ENCODE peak calls at places on chromosomes 12 and 14, in five cellular contexts. K, P, F, S and D are unnamed samples.

GRCh38 chr14:94368956-94369355 is 19.4 kb downstream of the SERPINA1 start:
- DNase-seq in S (no peak), P (no peak), K (no peak), F (no peak), D (no peak)

GRCh38 chr14:41993687-41994086 is 387.0 kb downstream of the LRFN5 start:
- DNase-seq in P (no peak), K (no peak), S (no peak), F (no peak), D (no peak)

GRCh38 chr14:67186789-67187188 is 2.5 kb upstream of the GARIN2 start:
- DNase-seq in F (peak; percentile 18), S (peak; percentile 18), P (no peak), K (no peak), D (no peak)

GRCh38 chr12:2256915-2257314 is 204.1 kb downstream of the CACNA1C start:
- DNase-seq in F (peak; percentile 51), K (no peak), S (peak; percentile 96), P (no peak), D (no peak)

GRCh38 chr12:49538740-49539403 is at the start of gene KCNH3:
- DNase-seq in S (peak; percentile 78), K (peak; percentile 84), P (peak; percentile 88), F (peak; percentile 84), D (peak; percentile 76)

GRCh38 chr14:57863471-57863870 is 2.4 kb downstream of the SLC35F4 start:
- DNase-seq in S (no peak), K (no peak), F (no peak), P (no peak), D (peak; percentile 20)

GRCh38 chr14:22737052-22737451 is 29.4 kb upstream of the OXA1L start:
- DNase-seq in F (no peak), P (no peak), S (no peak), K (no peak), D (no peak)

GRCh38 chr14:103529383-103530365 is 678 bp downstream of the TRMT61A start:
- DNase-seq in S (no peak), F (no peak), K (no peak), P (no peak), D (no peak)

GRCh38 chr14:101006008-101006407 is 102.5 kb upstream of the RTL1 start:
- DNase-seq in F (no peak), S (no peak), K (no peak), P (peak; percentile 10), D (no peak)

GRCh38 chr14:52077261-52077984 is 8.6 kb upstream of the NID2 start:
- DNase-seq in S (peak; percentile 36), K (no peak), F (peak; percentile 65), P (no peak), D (no peak)

GRCh38 chr14:48967419-48967818 is 618.8 kb downstream of the RPS29 start:
- DNase-seq in K (no peak), P (no peak), S (no peak), F (no peak), D (no peak)

GRCh38 chr12:77786675-77787074 is 44.0 kb upstream of the NAV3 start:
- DNase-seq in P (no peak), S (no peak), F (no peak), K (no peak), D (no peak)

GRCh38 chr14:59055439-59056045 is 132.9 kb upstream of the DAAM1 start:
- DNase-seq in S (peak; percentile 70), K (peak; percentile 17), F (peak; percentile 78), P (peak; percentile 42), D (peak; percentile 29)

GRCh38 chr12:26156201-26156871 is 31.5 kb upstream of the BHLHE41 start:
- DNase-seq in P (no peak), S (no peak), F (no peak), K (no peak), D (no peak)

GRCh38 chr14:61076531-61076930 is 95.5 kb downstream of the SLC38A6 start:
- DNase-seq in K (no peak), S (peak; percentile 39), F (peak; percentile 84), P (no peak), D (peak; percentile 25)

GRCh38 chr12:89889051-89889450 is 180.4 kb upstream of the ATP2B1 start:
- DNase-seq in P (no peak), K (no peak), S (peak; percentile 55), F (peak; percentile 42), D (no peak)

GRCh38 chr12:92146497-92146828 is 817 bp upstream of the BTG1 start:
- DNase-seq in K (no peak), F (no peak), S (no peak), P (no peak), D (no peak)

GRCh38 chr12:78863482-78864427 is 819 bp upstream of the SYT1 start:
- DNase-seq in K (no peak), S (peak; percentile 24), P (no peak), F (peak; percentile 78), D (peak; percentile 34)

GRCh38 chr12:100473050-100473715 is 483 bp upstream of the NR1H4 start:
- DNase-seq in F (no peak), K (no peak), S (peak; percentile 1), P (no peak), D (no peak)

GRCh38 chr14:104889374-104889755 is 24.3 kb downstream of the CEP170B start:
- DNase-seq in S (no peak), P (no peak), K (no peak), F (no peak), D (no peak)

GRCh38 chr12:108237272-108237671 is 101.8 kb downstream of the CMKLR1 start:
- DNase-seq in S (no peak), F (no peak), K (no peak), P (no peak), D (no peak)

GRCh38 chr12:52539024-52539820 is 13.7 kb downstream of the KRT71 start:
- DNase-seq in K (no peak), P (no peak), S (peak; percentile 95), F (peak; percentile 86), D (no peak)

GRCh38 chr12:120134307-120134980 is 17.9 kb upstream of the RAB35 start:
- DNase-seq in P (no peak), K (no peak), S (no peak), F (no peak), D (no peak)

GRCh38 chr14:77290705-77291104 is 19.7 kb upstream of the NGB start:
- DNase-seq in P (no peak), S (peak; percentile 45), F (no peak), K (no peak), D (no peak)

GRCh38 chr12:50102648-50103309 is 1.0 kb upstream of the GPD1 start:
- DNase-seq in K (no peak), F (no peak), S (no peak), P (no peak), D (no peak)

GRCh38 chr14:90624228-90624627 is 192.0 kb downstream of the TTC7B start:
- DNase-seq in K (no peak), F (peak; percentile 63), P (peak; percentile 43), S (peak; percentile 83), D (peak; percentile 55)

GRCh38 chr14:39430762-39431415 is 1.3 kb downstream of the FBXO33 start:
- DNase-seq in K (no peak), F (peak; percentile 28), P (no peak), S (peak; percentile 41), D (no peak)

GRCh38 chr12:93176166-93176565 is 201.6 kb upstream of the NUDT4 start:
- DNase-seq in S (peak; percentile 86), P (no peak), K (no peak), F (peak; percentile 59), D (no peak)